ENCODE peak calls at places on chromosome 5, in ten cellular contexts. K, Y, U, H, B, P, D, J, R and L are unnamed samples.

GRCh38 chr5:56123531-56124243 is 109.4 kb downstream of the ANKRD55 start:
- DNase-seq in D (no peak), H (peak; percentile 100), P (no peak), J (peak; percentile 93), R (no peak), Y (no peak), B (no peak), U (no peak), K (no peak), L (peak; percentile 88)

GRCh38 chr5:178404987-178405386 is 172.4 kb upstream of the PHYKPL start:
- DNase-seq in H (no peak), K (no peak), Y (no peak), R (no peak), U (no peak), J (no peak), P (no peak), D (no peak), B (no peak), L (no peak)

GRCh38 chr5:91121347-91121993 is 261.6 kb downstream of the ARRDC3 start:
- DNase-seq in K (no peak), B (no peak), R (no peak), H (no peak), U (no peak), J (no peak), Y (no peak), P (no peak), D (no peak), L (no peak)

GRCh38 chr5:133863857-133864585 is 104.4 kb downstream of the C5orf15 start:
- DNase-seq in U (no peak), Y (no peak), R (no peak), H (no peak), K (no peak), D (no peak), J (no peak), P (no peak), B (no peak), L (no peak)

GRCh38 chr5:55441107-55441771 is 93.5 kb downstream of the PLPP1 start:
- DNase-seq in U (no peak), J (no peak), D (no peak), Y (no peak), P (no peak), H (no peak), R (no peak), K (no peak), B (no peak), L (no peak)

GRCh38 chr5:19853616-19854240 is 134.3 kb downstream of the CDH18 start:
- DNase-seq in U (no peak), K (no peak), Y (no peak), P (no peak), D (no peak), J (peak; percentile 5), H (peak; percentile 6), R (no peak), B (no peak), L (no peak)

GRCh38 chr5:133738271-133738670 is 125.9 kb upstream of the FSTL4 start:
- DNase-seq in B (no peak), D (no peak), U (no peak), Y (no peak), R (no peak), H (no peak), P (no peak), K (no peak), J (no peak), L (no peak)

GRCh38 chr5:132456553-132457361 is 33.8 kb downstream of the IRF1 start:
- DNase-seq in B (peak; percentile 85), K (no peak), D (no peak), R (peak; percentile 53), U (peak; percentile 75), Y (no peak), H (no peak), P (peak; percentile 51), J (peak; percentile 82), L (no peak)

GRCh38 chr5:35003018-35003957 is 44.5 kb downstream of the AGXT2 start:
- DNase-seq in J (peak; percentile 79), Y (no peak), U (peak; percentile 89), D (no peak), P (peak; percentile 15), B (no peak), R (no peak), H (peak; percentile 69), K (peak; percentile 36), L (peak; percentile 52)

GRCh38 chr5:3110371-3110770 is 358.9 kb upstream of the IRX2 start:
- DNase-seq in K (no peak), P (no peak), D (no peak), R (no peak), H (no peak), J (no peak), U (no peak), B (no peak), Y (no peak), L (no peak)

GRCh38 chr5:57828221-57828620 is 345.6 kb upstream of the ACTBL2 start:
- DNase-seq in U (no peak), J (no peak), B (no peak), Y (no peak), H (no peak), R (no peak), P (no peak), K (no peak), D (no peak), L (no peak)

GRCh38 chr5:43027054-43027785 is 12.9 kb downstream of the ANXA2R start:
- DNase-seq in P (no peak), H (no peak), Y (no peak), J (no peak), U (no peak), D (no peak), R (no peak), K (no peak), B (no peak), L (no peak)

GRCh38 chr5:56309262-56309826 is 76.2 kb upstream of the ANKRD55 start:
- DNase-seq in B (no peak), U (no peak), H (no peak), Y (no peak), D (no peak), P (no peak), R (no peak), K (no peak), J (no peak), L (no peak)

GRCh38 chr5:81852277-81853004 is 101.5 kb upstream of the SSBP2 start:
- DNase-seq in J (peak; percentile 24), R (no peak), D (peak; percentile 3), Y (no peak), U (peak; percentile 64), H (no peak), K (peak; percentile 2), B (no peak), P (no peak), L (no peak)

GRCh38 chr5:168324864-168325615 is 33.6 kb downstream of the WWC1 start:
- DNase-seq in R (no peak), B (no peak), D (no peak), P (no peak), H (peak; percentile 62), J (no peak), Y (no peak), K (no peak), U (no peak), L (no peak)

GRCh38 chr5:10635861-10636350 is 72.0 kb downstream of the ANKRD33B start:
- DNase-seq in Y (no peak), U (no peak), J (no peak), K (no peak), B (no peak), R (no peak), D (no peak), P (no peak), H (no peak), L (no peak)